ENCODE peak calls at places on chromosomes 4 and X, in six cellular contexts. One of them, this sample, is unnamed. For H3K4me1 and H3K9me3, the result is how much of the 10 kb centered on the place peaks cover.

GRCh38 chr4:52925531-52925968 is 63.4 kb downstream of the RASL11B start:
- DNase-seq in A549: no peak
- DNase-seq in left lung: no peak
- DNase-seq in fibroblast of lung: peak
- DNase-seq in CD4-positive, CD25-positive, alpha-beta regulatory T cell: no peak
- DNase-seq in neural progenitor cell: peak
- DNase-seq in this sample: no peak

GRCh38 chr4:184671101-184671500 is 21.6 kb downstream of the PRIMPOL start:
- DNase-seq in fibroblast of lung: no peak
- DNase-seq in A549: no peak
- DNase-seq in CD4-positive, CD25-positive, alpha-beta regulatory T cell: no peak
- DNase-seq in neural progenitor cell: no peak
- DNase-seq in left lung: no peak
- DNase-seq in this sample: no peak

GRCh38 chr4:118351851-118352827 is 664 bp downstream of the PRSS12 start:
- DNase-seq in fibroblast of lung: no peak
- DNase-seq in A549: peak
- DNase-seq in CD4-positive, CD25-positive, alpha-beta regulatory T cell: no peak
- DNase-seq in neural progenitor cell: peak
- DNase-seq in left lung: peak
- DNase-seq in this sample: peak

GRCh38 chrX:10633722-10634121 is 13.3 kb upstream of the MID1 start:
- DNase-seq in neural progenitor cell: no peak
- DNase-seq in fibroblast of lung: peak
- DNase-seq in CD4-positive, CD25-positive, alpha-beta regulatory T cell: no peak
- DNase-seq in A549: peak
- DNase-seq in left lung: no peak
- DNase-seq in this sample: no peak

GRCh38 chr4:144562019-144562740 is 83.8 kb upstream of the HHIP start:
- DNase-seq in fibroblast of lung: no peak
- DNase-seq in CD4-positive, CD25-positive, alpha-beta regulatory T cell: no peak
- DNase-seq in left lung: no peak
- DNase-seq in neural progenitor cell: peak
- DNase-seq in A549: no peak
- DNase-seq in this sample: peak

GRCh38 chr4:110195561-110196205 is 2.7 kb downstream of the ELOVL6 start:
- DNase-seq in A549: no peak
- DNase-seq in neural progenitor cell: no peak
- DNase-seq in left lung: no peak
- DNase-seq in CD4-positive, CD25-positive, alpha-beta regulatory T cell: peak
- DNase-seq in fibroblast of lung: no peak
- DNase-seq in this sample: no peak

GRCh38 chrX:12805333-12805732 is 14.1 kb downstream of the PRPS2 start:
- DNase-seq in CD4-positive, CD25-positive, alpha-beta regulatory T cell: no peak
- DNase-seq in A549: no peak
- DNase-seq in left lung: no peak
- DNase-seq in neural progenitor cell: no peak
- DNase-seq in fibroblast of lung: no peak
- DNase-seq in this sample: no peak

GRCh38 chr4:89171176-89171575 is 59.8 kb downstream of the TIGD2 start:
- DNase-seq in fibroblast of lung: no peak
- DNase-seq in A549: no peak
- DNase-seq in CD4-positive, CD25-positive, alpha-beta regulatory T cell: no peak
- DNase-seq in left lung: no peak
- DNase-seq in neural progenitor cell: no peak
- DNase-seq in this sample: no peak

GRCh38 chrX:24298191-24298590 is 15.7 kb downstream of the SUPT20HL2 start:
- DNase-seq in left lung: no peak
- DNase-seq in fibroblast of lung: peak
- DNase-seq in neural progenitor cell: peak
- DNase-seq in CD4-positive, CD25-positive, alpha-beta regulatory T cell: no peak
- DNase-seq in A549: peak
- DNase-seq in this sample: no peak

GRCh38 chr4:123609829-123610228 is 213.2 kb downstream of the SPRY1 start:
- DNase-seq in CD4-positive, CD25-positive, alpha-beta regulatory T cell: no peak
- DNase-seq in neural progenitor cell: no peak
- DNase-seq in fibroblast of lung: no peak
- DNase-seq in left lung: no peak
- DNase-seq in A549: no peak
- DNase-seq in this sample: no peak

GRCh38 chrX:2828404-2829065 is at the start of gene GYG2:
- DNase-seq in CD4-positive, CD25-positive, alpha-beta regulatory T cell: no peak
- DNase-seq in neural progenitor cell: peak
- DNase-seq in fibroblast of lung: peak
- DNase-seq in A549: peak
- DNase-seq in left lung: no peak
- DNase-seq in this sample: no peak

GRCh38 chr4:111793686-111794085 is 351.6 kb upstream of the FAM241A start:
- DNase-seq in CD4-positive, CD25-positive, alpha-beta regulatory T cell: no peak
- DNase-seq in neural progenitor cell: no peak
- DNase-seq in A549: no peak
- DNase-seq in left lung: no peak
- DNase-seq in fibroblast of lung: no peak
- DNase-seq in this sample: no peak

GRCh38 chrX:129823115-129823514 is 20.6 kb downstream of the ZDHHC9 start:
- DNase-seq in fibroblast of lung: peak
- DNase-seq in left lung: no peak
- DNase-seq in CD4-positive, CD25-positive, alpha-beta regulatory T cell: peak
- DNase-seq in neural progenitor cell: peak
- DNase-seq in A549: peak
- DNase-seq in this sample: no peak

GRCh38 chrX:31126205-31126604 is 54.4 kb upstream of the FTHL17 start:
- DNase-seq in A549: no peak
- DNase-seq in CD4-positive, CD25-positive, alpha-beta regulatory T cell: no peak
- DNase-seq in neural progenitor cell: no peak
- DNase-seq in left lung: no peak
- DNase-seq in fibroblast of lung: peak
- DNase-seq in this sample: no peak

GRCh38 chrX:776529-777230 is 146.1 kb downstream of the SHOX start:
- DNase-seq in left lung: no peak
- DNase-seq in A549: no peak
- DNase-seq in neural progenitor cell: no peak
- DNase-seq in fibroblast of lung: no peak
- DNase-seq in CD4-positive, CD25-positive, alpha-beta regulatory T cell: no peak
- DNase-seq in this sample: no peak

GRCh38 chrX:51931761-51932160 is 38.3 kb downstream of the MAGED1 start:
- DNase-seq in left lung: no peak
- DNase-seq in A549: no peak
- DNase-seq in CD4-positive, CD25-positive, alpha-beta regulatory T cell: no peak
- DNase-seq in fibroblast of lung: peak
- DNase-seq in neural progenitor cell: no peak
- DNase-seq in this sample: no peak

GRCh38 chr4:82268050-82268825 is 105.6 kb downstream of the HNRNPD start:
- DNase-seq in CD4-positive, CD25-positive, alpha-beta regulatory T cell: peak
- DNase-seq in fibroblast of lung: peak
- DNase-seq in left lung: peak
- DNase-seq in A549: peak
- DNase-seq in neural progenitor cell: peak
- DNase-seq in this sample: peak

GRCh38 chrX:132263127-132263526 is 43.9 kb upstream of the RAP2C start:
- DNase-seq in fibroblast of lung: no peak
- DNase-seq in CD4-positive, CD25-positive, alpha-beta regulatory T cell: no peak
- DNase-seq in A549: no peak
- DNase-seq in neural progenitor cell: no peak
- DNase-seq in left lung: no peak
- DNase-seq in this sample: no peak
- H3K4me3 ChIP-seq in fibroblast of lung: no peak
- H3K4me3 ChIP-seq in CD4-positive, CD25-positive, alpha-beta regulatory T cell: no peak
- H3K4me3 ChIP-seq in A549: no peak
- H3K4me3 ChIP-seq in neural progenitor cell: no peak
- H3K4me3 ChIP-seq in left lung: no peak
- H3K4me3 ChIP-seq in this sample: no peak

GRCh38 chr4:8199594-8200301 is 658 bp downstream of the SH3TC1 start:
- DNase-seq in fibroblast of lung: no peak
- DNase-seq in A549: no peak
- DNase-seq in left lung: peak
- DNase-seq in CD4-positive, CD25-positive, alpha-beta regulatory T cell: peak
- DNase-seq in neural progenitor cell: no peak
- DNase-seq in this sample: no peak
- H3K4me1 ChIP-seq in fibroblast of lung: under half
- H3K4me1 ChIP-seq in A549: under half
- H3K4me1 ChIP-seq in left lung: under half
- H3K4me1 ChIP-seq in CD4-positive, CD25-positive, alpha-beta regulatory T cell: under half
- H3K4me1 ChIP-seq in neural progenitor cell: under half
- H3K4me1 ChIP-seq in this sample: half or more

GRCh38 chr4:6824071-6824470 is 41.5 kb downstream of the KIAA0232 start:
- DNase-seq in CD4-positive, CD25-positive, alpha-beta regulatory T cell: no peak
- DNase-seq in A549: no peak
- DNase-seq in neural progenitor cell: no peak
- DNase-seq in left lung: no peak
- DNase-seq in fibroblast of lung: peak
- DNase-seq in this sample: no peak

GRCh38 chr4:6825403-6825802 is 42.9 kb downstream of the KIAA0232 start:
- DNase-seq in A549: no peak
- DNase-seq in left lung: no peak
- DNase-seq in neural progenitor cell: no peak
- DNase-seq in fibroblast of lung: no peak
- DNase-seq in CD4-positive, CD25-positive, alpha-beta regulatory T cell: no peak
- DNase-seq in this sample: no peak

GRCh38 chr4:6824772-6825402 is 42.4 kb downstream of the KIAA0232 start:
- DNase-seq in fibroblast of lung: peak
- DNase-seq in left lung: no peak
- DNase-seq in CD4-positive, CD25-positive, alpha-beta regulatory T cell: no peak
- DNase-seq in A549: no peak
- DNase-seq in neural progenitor cell: no peak
- DNase-seq in this sample: no peak

GRCh38 chr4:6819295-6819694 is 36.8 kb downstream of the KIAA0232 start:
- DNase-seq in left lung: no peak
- DNase-seq in CD4-positive, CD25-positive, alpha-beta regulatory T cell: no peak
- DNase-seq in fibroblast of lung: peak
- DNase-seq in A549: no peak
- DNase-seq in neural progenitor cell: no peak
- DNase-seq in this sample: no peak

DNA sequence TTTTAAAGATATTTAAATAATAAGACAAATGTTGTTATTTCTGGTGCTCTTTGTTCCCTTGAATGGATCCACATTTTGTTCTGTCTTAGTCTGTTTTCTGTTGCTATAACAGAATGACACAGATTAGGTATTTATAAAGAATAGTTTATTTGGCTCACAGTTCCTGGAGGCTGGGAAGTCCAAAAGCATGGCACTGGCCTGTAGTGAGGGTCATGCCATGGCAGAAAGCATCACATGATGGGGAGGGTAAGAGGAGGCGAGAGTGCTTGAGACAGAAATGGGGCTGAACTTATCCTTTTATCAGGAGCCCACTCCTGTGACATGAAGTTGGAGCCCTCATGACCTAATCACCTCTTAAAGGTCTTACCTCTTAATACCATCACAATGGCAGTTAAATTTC is 38.2 kb downstream of the KIAA0232 start:
- DNase-seq in CD4-positive, CD25-positive, alpha-beta regulatory T cell: no peak
- DNase-seq in neural progenitor cell: no peak
- DNase-seq in A549: no peak
- DNase-seq in fibroblast of lung: no peak
- DNase-seq in left lung: no peak
- DNase-seq in this sample: no peak
- H3K9me3 ChIP-seq in CD4-positive, CD25-positive, alpha-beta regulatory T cell: under half
- H3K9me3 ChIP-seq in neural progenitor cell: under half
- H3K9me3 ChIP-seq in A549: under half
- H3K9me3 ChIP-seq in fibroblast of lung: under half
- H3K9me3 ChIP-seq in left lung: under half
- H3K9me3 ChIP-seq in this sample: under half

DNA sequence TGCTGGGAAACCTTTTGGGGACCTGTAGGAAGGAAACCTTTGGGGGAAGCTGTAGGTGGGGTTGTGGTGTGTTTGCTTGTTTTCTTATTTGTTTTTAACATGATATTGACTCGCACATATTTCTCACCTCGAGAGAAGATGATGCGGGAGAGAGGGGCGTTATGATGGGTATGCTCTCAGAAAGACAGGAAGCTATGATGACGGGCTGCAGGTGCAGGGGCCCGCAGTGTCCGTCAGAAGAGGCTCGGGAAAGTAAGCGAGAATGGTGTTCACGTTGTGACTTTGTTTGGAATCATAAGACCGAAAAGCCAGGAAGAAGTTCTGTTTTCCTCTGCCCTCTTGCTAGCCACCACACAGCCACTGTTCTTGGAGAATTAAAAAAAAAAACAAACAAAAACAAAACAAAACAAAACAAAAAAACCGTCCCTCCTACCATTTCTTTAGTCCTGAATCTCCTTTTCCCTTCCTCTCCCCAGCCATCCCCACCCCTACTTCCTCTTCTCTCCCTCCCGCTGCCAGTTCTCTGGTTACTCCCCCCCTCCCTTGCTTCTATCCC is 369 bp upstream of the BMP3 start:
- DNase-seq in fibroblast of lung: no peak
- DNase-seq in neural progenitor cell: peak
- DNase-seq in left lung: no peak
- DNase-seq in A549: no peak
- DNase-seq in CD4-positive, CD25-positive, alpha-beta regulatory T cell: no peak
- DNase-seq in this sample: no peak
- H3K4me3 ChIP-seq in fibroblast of lung: no peak
- H3K4me3 ChIP-seq in neural progenitor cell: peak
- H3K4me3 ChIP-seq in left lung: peak
- H3K4me3 ChIP-seq in A549: no peak
- H3K4me3 ChIP-seq in CD4-positive, CD25-positive, alpha-beta regulatory T cell: no peak
- H3K4me3 ChIP-seq in this sample: peak

DNA sequence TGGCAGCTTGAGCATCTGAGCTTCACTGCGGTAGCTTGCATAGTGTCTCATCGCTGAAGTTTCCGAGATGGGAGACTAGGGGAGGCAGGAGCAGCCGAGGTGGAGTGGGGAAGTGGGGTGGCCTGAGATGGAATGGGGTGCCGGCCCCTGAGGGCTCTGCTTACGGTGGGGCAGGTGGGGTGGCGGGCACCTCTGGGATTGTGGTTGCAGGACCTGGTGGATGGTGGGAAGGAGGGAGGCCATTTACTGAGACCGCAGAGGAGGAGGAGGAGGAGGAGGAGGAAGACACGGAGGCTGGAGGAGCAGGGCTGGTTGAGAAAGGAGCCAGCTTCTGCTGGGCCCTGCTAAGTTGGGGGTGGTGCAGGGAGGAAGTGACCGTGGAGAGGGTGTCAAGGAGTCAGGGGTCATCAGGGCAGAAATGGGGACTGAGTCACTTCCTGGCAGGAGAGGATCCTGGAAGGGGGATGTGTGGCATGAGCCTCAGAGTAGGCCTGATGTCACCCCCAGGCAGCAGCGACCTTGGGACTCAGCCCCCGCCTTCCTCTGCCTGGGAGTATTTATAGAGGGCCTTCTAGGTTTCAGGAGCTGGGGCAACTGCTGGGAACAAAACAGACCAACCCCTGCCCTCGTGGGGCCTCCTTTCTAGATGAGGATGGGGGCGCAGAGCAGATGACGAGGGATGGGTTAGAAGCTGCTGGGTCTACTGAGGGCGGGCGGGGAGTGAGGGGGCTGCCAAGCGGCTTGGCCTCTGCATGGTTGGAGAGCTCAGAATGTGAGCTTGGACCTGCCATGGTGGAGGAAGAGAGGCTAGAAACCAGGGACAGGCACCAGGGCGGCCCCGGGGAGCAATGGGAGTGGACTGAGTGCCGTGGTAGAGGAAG is 213.4 kb upstream of the PSAPL1 start:
- DNase-seq in CD4-positive, CD25-positive, alpha-beta regulatory T cell: no peak
- DNase-seq in fibroblast of lung: peak
- DNase-seq in A549: peak
- DNase-seq in neural progenitor cell: no peak
- DNase-seq in left lung: peak
- DNase-seq in this sample: no peak
- H3K4me1 ChIP-seq in CD4-positive, CD25-positive, alpha-beta regulatory T cell: under half
- H3K4me1 ChIP-seq in fibroblast of lung: under half
- H3K4me1 ChIP-seq in A549: under half
- H3K4me1 ChIP-seq in neural progenitor cell: under half
- H3K4me1 ChIP-seq in left lung: under half
- H3K4me1 ChIP-seq in this sample: under half

GRCh38 chrX:75986980-75987379 is 185.9 kb upstream of the PBDC1 start:
- DNase-seq in fibroblast of lung: no peak
- DNase-seq in left lung: no peak
- DNase-seq in A549: no peak
- DNase-seq in neural progenitor cell: no peak
- DNase-seq in CD4-positive, CD25-positive, alpha-beta regulatory T cell: no peak
- DNase-seq in this sample: no peak
- H3K9me3 ChIP-seq in fibroblast of lung: under half
- H3K9me3 ChIP-seq in left lung: under half
- H3K9me3 ChIP-seq in A549: under half
- H3K9me3 ChIP-seq in neural progenitor cell: under half
- H3K9me3 ChIP-seq in CD4-positive, CD25-positive, alpha-beta regulatory T cell: under half
- H3K9me3 ChIP-seq in this sample: under half

This sample was measured in lower lobe of right lung.